ENCODE peak calls at places on chromosomes 13 and 19, in four cellular contexts. W is SK-N-SH, U is HepG2, J is GM12878. F is an unnamed sample.

GRCh38 chr19:2665103-2665502 is 37.4 kb downstream of the GNG7 start:
- DNase-seq in J (no peak), U (no peak), W (no peak), F (no peak)

GRCh38 chr13:87280139-87280538 is 391.0 kb upstream of the SLITRK5 start:
- DNase-seq in W (no peak), U (no peak), J (no peak), F (no peak)

GRCh38 chr13:111475488-111475887 is 155.0 kb downstream of the TEX29 start:
- DNase-seq in U (no peak), W (no peak), J (no peak), F (no peak)

GRCh38 chr19:16834747-16835146 is 5.5 kb downstream of the SIN3B start:
- DNase-seq in W (no peak), J (no peak), U (no peak), F (no peak)

GRCh38 chr19:31838163-31838798 is 489.0 kb upstream of the TSHZ3 start:
- DNase-seq in W (no peak), U (no peak), J (no peak), F (no peak)

GRCh38 chr13:39417643-39418042 is 185.3 kb downstream of the LHFPL6 start:
- DNase-seq in J (no peak), W (no peak), U (no peak), F (peak)

GRCh38 chr19:21569497-21569870 is 64.1 kb downstream of the ZNF429 start:
- DNase-seq in W (no peak), U (no peak), J (no peak), F (no peak)

GRCh38 chr19:18203863-18204393 is at the start of gene RAB3A:
- DNase-seq in W (peak), J (peak), U (peak), F (peak)

GRCh38 chr19:15107056-15108010 is at the start of gene SYDE1:
- DNase-seq in U (peak), W (peak), J (no peak), F (no peak)

GRCh38 chr13:80830431-80830830 is 489.5 kb upstream of the SPRY2 start:
- DNase-seq in U (no peak), J (no peak), W (no peak), F (no peak)

GRCh38 chr13:18992791-18993190 is 188.8 kb downstream of the TUBA3C start:
- DNase-seq in J (no peak), U (no peak), W (no peak), F (no peak)

GRCh38 chr13:64369121-64369520 is 2861.0 kb downstream of the PCDH9 start:
- DNase-seq in J (no peak), W (no peak), U (no peak), F (no peak)

GRCh38 chr13:112890316-112891131 is 78.5 kb upstream of the MCF2L start:
- DNase-seq in W (no peak), U (no peak), J (no peak), F (no peak)

GRCh38 chr13:38490657-38491056 is 141.0 kb downstream of the UFM1 start:
- DNase-seq in J (no peak), U (no peak), W (no peak), F (no peak)

GRCh38 chr13:80374453-80374852 is 33.5 kb upstream of the SPRY2 start:
- DNase-seq in U (no peak), W (no peak), J (no peak), F (no peak)

GRCh38 chr19:7751157-7751783 is 3.9 kb upstream of the CD209 start:
- DNase-seq in W (no peak), J (peak), U (no peak), F (no peak)

DNA sequence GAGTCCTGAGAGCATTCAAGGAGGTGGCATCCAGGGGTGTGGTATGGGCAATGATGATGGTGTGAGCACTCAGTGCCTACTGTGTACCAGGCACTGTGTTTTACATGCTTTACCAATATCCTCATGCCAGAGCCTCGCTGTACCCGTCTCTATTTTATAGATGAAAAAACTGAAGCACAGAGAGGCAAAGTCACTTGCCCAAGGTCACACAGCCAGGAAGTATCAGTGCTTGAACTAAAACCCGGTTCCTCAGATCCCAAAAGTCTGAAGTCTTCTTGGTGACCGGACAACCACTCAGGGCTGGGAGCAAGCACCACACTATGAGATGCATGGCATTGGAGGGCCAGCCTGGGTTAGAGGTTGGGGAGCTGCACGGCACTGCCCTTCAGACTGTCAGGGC is 84.1 kb downstream of the CHST8 start:
- DNase-seq in W (no peak), U (no peak), J (no peak), F (no peak)
- TF ChIP-seq TCF12 in W (no peak), U (no peak), J (no peak), F (no peak)

GRCh38 chr19:37933965-37934364 is 27.0 kb downstream of the SIPA1L3 start:
- DNase-seq in J (no peak), W (no peak), U (peak), F (no peak)
- TF ChIP-seq TCF12 in J (no peak), W (no peak), U (no peak), F (no peak)

GRCh38 chr13:77815330-77815729 is 103.3 kb downstream of the EDNRB start:
- DNase-seq in J (no peak), W (no peak), U (no peak), F (no peak)
- TF ChIP-seq TCF12 in J (no peak), W (no peak), U (no peak), F (no peak)

GRCh38 chr13:33285420-33286124 is at the start of gene STARD13:
- DNase-seq in U (peak), J (peak), W (peak), F (peak)

GRCh38 chr13:33289966-33290365 is 4.4 kb upstream of the STARD13 start:
- DNase-seq in U (no peak), W (no peak), J (no peak), F (no peak)

GRCh38 chr13:33284916-33285315 is 639 bp downstream of the STARD13 start:
- DNase-seq in J (no peak), U (peak), W (no peak), F (no peak)

GRCh38 chr13:33286143-33286542 is 588 bp upstream of the STARD13 start:
- DNase-seq in U (no peak), J (no peak), W (no peak), F (no peak)

DNA sequence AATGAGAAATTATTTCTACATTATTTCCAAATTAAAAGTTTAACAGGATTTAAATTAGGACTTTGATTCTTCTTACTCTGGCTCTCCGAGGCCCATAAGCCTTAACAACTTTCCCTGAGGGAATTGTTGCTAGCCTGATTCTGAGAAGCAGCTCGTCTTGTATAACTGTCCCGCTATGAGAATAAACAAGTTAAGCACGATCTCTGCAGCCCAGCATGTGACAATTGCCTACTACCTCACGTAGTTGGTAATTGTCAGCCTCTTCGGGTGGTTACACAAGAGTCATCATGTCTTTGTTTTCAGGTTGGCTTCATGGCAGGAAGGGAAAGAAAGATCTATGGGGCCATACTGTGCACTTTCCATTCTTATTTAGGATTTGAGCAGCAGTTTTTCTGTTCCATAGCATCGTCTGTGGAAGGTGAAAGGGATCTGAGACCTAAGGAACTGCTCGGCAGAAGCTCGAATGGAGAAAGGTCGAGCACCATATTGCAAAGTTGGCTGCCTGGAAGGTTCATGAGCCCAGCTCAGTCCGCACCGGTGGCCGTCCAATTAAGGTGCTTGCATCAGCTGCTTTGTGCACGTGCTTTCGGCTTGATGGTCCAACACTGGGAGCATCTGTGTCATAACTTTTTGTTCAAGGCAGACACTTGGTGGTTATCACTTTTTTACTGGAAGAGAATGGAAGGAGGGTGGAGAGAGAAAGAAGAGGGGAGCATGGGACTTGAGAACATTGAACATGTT is 1.8 kb upstream of the STARD13 start:
- DNase-seq in J (no peak), W (no peak), U (no peak), F (no peak)
- TF ChIP-seq TCF12 in J (no peak), W (no peak), U (no peak), F (no peak)

GRCh38 chr19:38890686-38891085 is 8.7 kb downstream of the SIRT2 start:
- DNase-seq in U (no peak), J (no peak), W (no peak), F (no peak)
- TF ChIP-seq TCF12 in U (no peak), J (no peak), W (no peak), F (no peak)

GRCh38 chr13:51895906-51896888 is 34.4 kb downstream of the CCDC70 start:
- DNase-seq in W (peak), J (no peak), U (peak), F (peak)
- TF ChIP-seq TCF12 in W (no peak), J (no peak), U (no peak), F (no peak)

GRCh38 chr13:99380921-99381645 is 73.9 kb upstream of the GPR183 start:
- DNase-seq in J (peak), U (no peak), W (no peak), F (peak)
- TF ChIP-seq TCF12 in J (peak), U (no peak), W (no peak), F (no peak)

GRCh38 chr13:98785405-98785804 is 32.9 kb upstream of the SLC15A1 start:
- DNase-seq in U (no peak), W (no peak), J (no peak), F (no peak)

GRCh38 chr13:98783856-98784478 is 31.5 kb upstream of the SLC15A1 start:
- DNase-seq in W (no peak), U (no peak), J (no peak), F (no peak)

GRCh38 chr13:98785968-98786367 is 33.5 kb upstream of the SLC15A1 start:
- DNase-seq in U (no peak), W (no peak), J (no peak), F (no peak)

GRCh38 chr13:98782654-98783053 is 30.2 kb upstream of the SLC15A1 start:
- DNase-seq in J (no peak), W (no peak), U (no peak), F (no peak)

GRCh38 chr13:98784666-98785065 is 32.2 kb upstream of the SLC15A1 start:
- DNase-seq in J (no peak), W (no peak), U (no peak), F (no peak)
- TF ChIP-seq TCF12 in J (no peak), W (no peak), U (no peak), F (no peak)